ENCODE peak calls at places on chromosome 12, in five cellular contexts. One of them, this sample, is unnamed.

GRCh38 chr12:115207216-115207915 is 523.4 kb upstream of the TBX3 start:
- DNase-seq in Panc1: no peak
- DNase-seq in SK-N-SH: no peak
- DNase-seq in GM12878: no peak
- DNase-seq in HCT116: no peak
- DNase-seq in this sample: no peak

GRCh38 chr12:53430116-53430515 is 6.5 kb downstream of the AMHR2 start:
- DNase-seq in HCT116: no peak
- DNase-seq in SK-N-SH: no peak
- DNase-seq in GM12878: no peak
- DNase-seq in Panc1: no peak
- DNase-seq in this sample: no peak

GRCh38 chr12:59196989-59197388 is 276.7 kb upstream of the LRIG3 start:
- DNase-seq in HCT116: no peak
- DNase-seq in GM12878: no peak
- DNase-seq in SK-N-SH: no peak
- DNase-seq in Panc1: no peak
- DNase-seq in this sample: no peak

GRCh38 chr12:15534322-15534721 is 212.0 kb downstream of the PTPRO start:
- DNase-seq in GM12878: peak; percentile 34
- DNase-seq in SK-N-SH: no peak
- DNase-seq in HCT116: no peak
- DNase-seq in Panc1: no peak
- DNase-seq in this sample: peak; percentile 54

GRCh38 chr12:112777387-112778025 is 14.0 kb upstream of the RPH3A start:
- DNase-seq in HCT116: no peak
- DNase-seq in SK-N-SH: no peak
- DNase-seq in GM12878: no peak
- DNase-seq in Panc1: no peak
- DNase-seq in this sample: no peak

GRCh38 chr12:108589028-108589839 is 8.7 kb downstream of the TMEM119 start:
- DNase-seq in GM12878: no peak
- DNase-seq in Panc1: no peak
- DNase-seq in SK-N-SH: peak; percentile 77
- DNase-seq in HCT116: no peak
- DNase-seq in this sample: no peak

GRCh38 chr12:95648990-95649791 is 97.9 kb upstream of the USP44 start:
- DNase-seq in GM12878: no peak
- DNase-seq in Panc1: no peak
- DNase-seq in SK-N-SH: no peak
- DNase-seq in HCT116: peak; percentile 64
- DNase-seq in this sample: no peak

GRCh38 chr12:104721944-104722343 is 236.1 kb downstream of the SLC41A2 start:
- DNase-seq in GM12878: no peak
- DNase-seq in SK-N-SH: no peak
- DNase-seq in Panc1: no peak
- DNase-seq in HCT116: no peak
- DNase-seq in this sample: no peak

GRCh38 chr12:115810166-115810565 is 467.3 kb downstream of the MED13L start:
- DNase-seq in HCT116: no peak
- DNase-seq in GM12878: no peak
- DNase-seq in SK-N-SH: no peak
- DNase-seq in Panc1: no peak
- DNase-seq in this sample: no peak

GRCh38 chr12:94020335-94020734 is 128.0 kb upstream of the PLXNC1 start:
- DNase-seq in SK-N-SH: no peak
- DNase-seq in GM12878: no peak
- DNase-seq in HCT116: no peak
- DNase-seq in Panc1: no peak
- DNase-seq in this sample: no peak

GRCh38 chr12:64006211-64006610 is 161.7 kb downstream of the SRGAP1 start:
- DNase-seq in SK-N-SH: no peak
- DNase-seq in GM12878: no peak
- DNase-seq in Panc1: no peak
- DNase-seq in HCT116: no peak
- DNase-seq in this sample: no peak

GRCh38 chr12:98058838-98059237 is 456.6 kb upstream of the TMPO start:
- DNase-seq in GM12878: no peak
- DNase-seq in HCT116: no peak
- DNase-seq in Panc1: no peak
- DNase-seq in SK-N-SH: no peak
- DNase-seq in this sample: no peak

GRCh38 chr12:69343885-69344612 is 4.1 kb upstream of the LYZ start:
- DNase-seq in HCT116: no peak
- DNase-seq in GM12878: no peak
- DNase-seq in SK-N-SH: no peak
- DNase-seq in Panc1: no peak
- DNase-seq in this sample: no peak

GRCh38 chr12:30219047-30219446 is 435.3 kb upstream of the TMTC1 start:
- DNase-seq in HCT116: no peak
- DNase-seq in GM12878: no peak
- DNase-seq in Panc1: no peak
- DNase-seq in SK-N-SH: no peak
- DNase-seq in this sample: no peak

GRCh38 chr12:119069029-119069731 is 87.8 kb downstream of the SRRM4 start:
- DNase-seq in GM12878: no peak
- DNase-seq in HCT116: no peak
- DNase-seq in SK-N-SH: no peak
- DNase-seq in Panc1: no peak
- DNase-seq in this sample: no peak

GRCh38 chr12:28177862-28178261 is 12.4 kb upstream of the CCDC91 start:
- DNase-seq in Panc1: no peak
- DNase-seq in SK-N-SH: no peak
- DNase-seq in GM12878: no peak
- DNase-seq in HCT116: no peak
- DNase-seq in this sample: no peak

GRCh38 chr12:21559855-21560569 is 33.9 kb downstream of the SPX start:
- DNase-seq in HCT116: no peak
- DNase-seq in GM12878: no peak
- DNase-seq in SK-N-SH: no peak
- DNase-seq in Panc1: no peak
- DNase-seq in this sample: no peak

GRCh38 chr12:48773686-48774085 is 15.2 kb downstream of the ADCY6 start:
- DNase-seq in Panc1: no peak
- DNase-seq in SK-N-SH: no peak
- DNase-seq in HCT116: no peak
- DNase-seq in GM12878: no peak
- DNase-seq in this sample: no peak
- TF ChIP-seq REST in Panc1: no peak
- TF ChIP-seq REST in SK-N-SH: no peak
- TF ChIP-seq REST in HCT116: no peak
- TF ChIP-seq REST in GM12878: no peak
- TF ChIP-seq REST in this sample: no peak

GRCh38 chr12:131347345-131347714 is 363.6 kb upstream of the SFSWAP start:
- DNase-seq in HCT116: no peak
- DNase-seq in SK-N-SH: no peak
- DNase-seq in GM12878: no peak
- DNase-seq in Panc1: no peak
- DNase-seq in this sample: no peak
- TF ChIP-seq REST in HCT116: no peak
- TF ChIP-seq REST in SK-N-SH: no peak
- TF ChIP-seq REST in GM12878: no peak
- TF ChIP-seq REST in Panc1: no peak
- TF ChIP-seq REST in this sample: no peak

DNA sequence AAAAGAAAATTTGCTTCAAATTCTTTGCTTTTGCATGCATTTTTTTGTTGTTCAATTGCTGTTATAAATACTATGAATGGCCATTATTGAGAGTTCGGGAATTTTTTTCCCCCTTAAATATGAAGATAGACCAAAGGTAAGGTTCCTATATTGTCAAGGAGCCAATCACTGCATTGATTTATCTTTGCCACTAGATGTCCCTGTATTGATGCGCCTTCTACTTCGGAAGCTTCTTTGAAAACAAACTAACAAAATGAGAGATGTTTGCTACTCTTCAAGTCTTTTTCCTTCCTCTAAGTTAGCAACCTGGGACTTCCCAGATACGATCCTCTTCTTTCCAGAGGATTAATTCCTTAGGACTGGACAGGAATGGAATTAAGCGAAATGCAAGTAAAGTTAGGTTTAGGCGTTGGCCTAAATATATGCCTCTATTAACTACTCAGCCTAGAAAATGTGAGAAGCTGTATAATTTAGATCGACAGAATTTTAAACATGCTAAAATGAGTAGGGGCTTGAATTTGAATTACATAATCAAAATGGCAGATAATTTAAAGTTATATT is 318.1 kb downstream of the AEBP2 start:
- DNase-seq in GM12878: peak; percentile 5
- DNase-seq in Panc1: no peak
- DNase-seq in SK-N-SH: peak; percentile 31
- DNase-seq in HCT116: peak; percentile 19
- DNase-seq in this sample: no peak
- TF ChIP-seq REST in GM12878: no peak
- TF ChIP-seq REST in Panc1: no peak
- TF ChIP-seq REST in SK-N-SH: no peak
- TF ChIP-seq REST in HCT116: no peak
- TF ChIP-seq REST in this sample: no peak

DNA sequence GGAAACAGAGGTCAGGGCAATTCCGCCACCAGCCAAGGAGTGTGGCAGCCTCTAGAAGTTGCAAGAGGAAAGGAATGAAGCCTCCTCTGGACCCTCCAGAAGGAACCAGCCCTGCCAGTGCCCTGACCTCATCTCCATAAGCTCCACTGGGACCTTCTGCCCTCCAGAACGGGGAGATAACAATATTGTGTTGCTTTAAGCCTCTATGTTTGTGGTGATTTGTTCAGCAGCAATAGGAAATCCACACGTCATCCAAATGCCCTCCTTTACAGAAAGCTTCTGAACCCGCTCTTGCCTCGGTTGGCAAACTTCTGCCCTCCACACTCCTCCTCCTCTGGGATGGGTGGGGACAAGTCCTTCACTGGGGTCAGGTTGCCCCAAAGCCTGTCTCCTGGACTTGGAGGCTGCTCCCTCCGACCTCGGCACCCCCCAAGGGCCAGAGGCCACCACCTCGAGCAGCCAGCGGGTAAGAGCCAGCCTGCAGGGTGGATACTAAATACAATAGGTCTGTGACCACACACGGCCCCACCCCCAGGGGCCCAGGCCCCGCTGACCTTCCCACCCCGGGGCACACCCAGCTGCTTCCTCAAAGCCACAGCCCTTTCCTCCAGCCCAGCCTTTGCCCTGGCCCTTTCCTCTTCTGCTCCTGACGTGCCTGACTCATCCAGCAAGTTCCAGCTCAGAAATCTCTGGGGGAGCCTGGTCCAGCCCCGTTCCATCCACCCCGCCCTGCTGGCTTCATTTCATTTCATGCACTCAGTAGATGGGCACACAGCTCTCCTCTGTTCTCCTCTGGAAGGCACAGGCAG is 58.7 kb upstream of the NCOR2 start:
- DNase-seq in GM12878: no peak
- DNase-seq in SK-N-SH: no peak
- DNase-seq in HCT116: no peak
- DNase-seq in Panc1: no peak
- DNase-seq in this sample: peak; percentile 75
- TF ChIP-seq REST in GM12878: no peak
- TF ChIP-seq REST in SK-N-SH: no peak
- TF ChIP-seq REST in HCT116: no peak
- TF ChIP-seq REST in Panc1: no peak
- TF ChIP-seq REST in this sample: no peak